ENCODE peak calls at places on chromosome 14, in five cellular contexts. D is GM12878, P is K562, O is A549, H is HepG2. C is an unnamed sample.

GRCh38 chr14:72024043-72024407 is 91.8 kb downstream of the RGS6 start:
- DNase-seq in D (peak), H (peak), O (no peak), P (peak), C (peak)

GRCh38 chr14:33848706-33849454 is 102.0 kb downstream of the EGLN3 start:
- DNase-seq in H (peak), P (peak), D (no peak), O (peak), C (peak)

GRCh38 chr14:50039734-50040400 is 76.5 kb downstream of the VCPKMT start:
- DNase-seq in H (peak), O (peak), P (no peak), D (no peak), C (no peak)

GRCh38 chr14:99755629-99756603 is 37.3 kb upstream of the EML1 start:
- DNase-seq in D (no peak), H (peak), P (no peak), O (peak), C (no peak)

GRCh38 chr14:21385170-21385904 is 1.5 kb upstream of the SUPT16H start:
- DNase-seq in P (no peak), O (no peak), D (no peak), H (no peak), C (no peak)

GRCh38 chr14:102538598-102539543 is 29.3 kb upstream of the ANKRD9 start:
- DNase-seq in H (peak), D (no peak), P (peak), O (no peak), C (no peak)

GRCh38 chr14:96583605-96584041 is 81.4 kb downstream of the PAPOLA start:
- DNase-seq in D (no peak), O (no peak), P (no peak), H (no peak), C (no peak)

GRCh38 chr14:99363051-99363450 is 91.1 kb upstream of the BCL11B start:
- DNase-seq in O (no peak), H (no peak), D (no peak), P (no peak), C (no peak)

GRCh38 chr14:20848955-20849570 is 42.1 kb upstream of the RNASE3 start:
- DNase-seq in D (no peak), H (peak), P (no peak), O (peak), C (no peak)

GRCh38 chr14:101039755-101040138 is 136.2 kb upstream of the RTL1 start:
- DNase-seq in O (no peak), P (no peak), D (no peak), H (no peak), C (no peak)

GRCh38 chr14:65751510-65751909 is 339.0 kb downstream of the FUT8 start:
- DNase-seq in H (no peak), P (no peak), O (no peak), D (no peak), C (no peak)

GRCh38 chr14:60090864-60091519 is 731 bp upstream of the PCNX4 start:
- DNase-seq in P (peak), D (no peak), H (no peak), O (peak), C (no peak)

GRCh38 chr14:39218171-39218769 is 15.4 kb upstream of the MIA2 start:
- DNase-seq in P (no peak), H (peak), O (peak), D (no peak), C (no peak)

GRCh38 chr14:76019676-76020075 is 34.1 kb downstream of the IFT43 start:
- DNase-seq in P (no peak), D (no peak), H (no peak), O (no peak), C (no peak)

GRCh38 chr14:99073401-99073800 is 198.6 kb downstream of the BCL11B start:
- DNase-seq in O (no peak), D (no peak), H (no peak), P (no peak), C (peak)

GRCh38 chr14:67514650-67515385 is 18.3 kb upstream of the PLEKHH1 start:
- DNase-seq in D (no peak), O (peak), H (no peak), P (peak), C (peak)

GRCh38 chr14:33839193-33840076 is 111.4 kb downstream of the EGLN3 start:
- DNase-seq in H (peak), O (peak), P (peak), D (no peak), C (no peak)

GRCh38 chr14:23071975-23072539 is 14.7 kb upstream of the CDH24 start:
- DNase-seq in D (no peak), O (no peak), H (no peak), P (no peak), C (no peak)

GRCh38 chr14:69673578-69674305 is 62.3 kb downstream of the SUSD6 start:
- DNase-seq in P (no peak), D (no peak), O (no peak), H (no peak), C (no peak)

GRCh38 chr14:100224229-100224628 is 14.7 kb upstream of the YY1 start:
- DNase-seq in P (no peak), O (no peak), D (no peak), H (no peak), C (no peak)

GRCh38 chr14:76331328-76332011 is 44.5 kb upstream of the ESRRB start:
- DNase-seq in O (no peak), H (no peak), P (no peak), D (no peak), C (no peak)

GRCh38 chr14:104446611-104447010 is 133.0 kb upstream of the C14orf180 start:
- DNase-seq in H (no peak), P (no peak), O (no peak), D (no peak), C (no peak)
- TF ChIP-seq HDAC2 in H (no peak), P (no peak), O (no peak), D (no peak), C (no peak)

DNA sequence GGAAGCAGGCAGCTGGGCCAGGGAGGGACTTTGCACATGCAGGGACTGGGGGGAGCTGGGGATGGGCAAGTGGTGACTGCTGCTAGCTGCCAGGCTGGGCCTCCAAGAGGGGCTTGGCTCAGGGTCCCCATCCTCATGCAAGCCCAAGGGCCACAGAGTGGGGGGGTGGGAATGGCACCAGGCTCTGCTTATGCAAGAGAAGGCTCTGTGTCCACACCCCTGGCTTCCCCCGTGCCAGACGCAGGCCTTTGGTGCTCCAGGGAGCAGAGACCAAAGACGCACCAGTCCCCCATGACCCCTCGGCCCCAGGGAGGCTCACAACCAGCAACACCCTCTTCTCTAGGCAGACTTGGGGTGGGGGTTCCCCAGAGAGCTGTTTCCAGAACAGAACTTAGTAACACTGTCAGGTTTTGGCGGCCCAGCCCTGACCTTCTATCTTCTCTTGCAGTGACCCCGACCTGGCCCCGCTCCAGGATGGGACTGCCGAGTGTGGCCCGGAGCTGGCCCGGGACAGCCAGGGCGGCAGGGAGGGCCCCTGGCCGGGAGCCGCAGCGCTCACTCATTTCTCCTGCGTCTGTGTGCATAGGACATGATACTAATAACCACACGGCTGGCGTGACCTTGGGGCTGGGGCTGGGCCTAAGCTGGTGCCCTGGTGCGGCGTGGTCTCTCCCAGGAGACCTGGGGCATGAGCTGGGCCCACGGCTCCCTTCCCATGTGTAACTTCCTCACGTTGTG is 14.3 kb downstream of the XRCC3 start:
- DNase-seq in P (no peak), O (no peak), H (no peak), D (no peak), C (no peak)
- TF ChIP-seq HDAC2 in P (no peak), O (no peak), H (no peak), D (no peak), C (no peak)

GRCh38 chr14:29518335-29518734 is 409.3 kb downstream of the PRKD1 start:
- DNase-seq in O (no peak), H (no peak), P (no peak), D (no peak), C (no peak)
- TF ChIP-seq HDAC2 in O (no peak), H (no peak), P (no peak), D (no peak), C (no peak)

GRCh38 chr14:52703225-52703624 is 3.8 kb upstream of the PSMC6 start:
- DNase-seq in D (no peak), O (no peak), H (no peak), P (no peak), C (no peak)

GRCh38 chr14:52706286-52706685 is 714 bp upstream of the PSMC6 start:
- DNase-seq in D (no peak), O (no peak), P (peak), H (no peak), C (no peak)

GRCh38 chr14:52703664-52704063 is 3.3 kb upstream of the PSMC6 start:
- DNase-seq in D (no peak), O (no peak), P (no peak), H (no peak), C (no peak)

GRCh38 chr14:52700701-52701172 is 5.4 kb upstream of the ERO1A start:
- DNase-seq in P (no peak), D (no peak), H (peak), O (no peak), C (no peak)

DNA sequence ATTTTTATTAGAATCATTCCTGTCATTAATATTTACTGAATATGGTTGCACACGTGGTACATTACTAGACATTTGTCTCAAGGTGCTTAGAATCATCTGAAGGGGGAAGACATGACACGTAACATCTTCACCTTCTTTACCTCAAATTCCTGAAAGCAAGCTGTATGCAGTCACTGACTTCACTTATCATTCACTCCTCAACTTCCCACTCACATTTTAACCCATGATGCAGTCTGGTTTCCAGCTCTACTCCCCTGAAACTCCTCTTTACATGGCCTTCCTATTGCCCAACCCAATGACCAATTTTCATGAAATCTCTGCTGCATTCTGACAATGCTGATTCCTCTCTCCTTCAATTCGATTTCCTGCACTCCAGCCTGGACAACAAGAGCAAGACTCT is 5.8 kb upstream of the PSMC6 start:
- DNase-seq in O (no peak), H (no peak), D (no peak), P (no peak), C (no peak)
- TF ChIP-seq HDAC2 in O (no peak), H (no peak), D (no peak), P (no peak), C (no peak)

C was measured in H1.